ENCODE peak calls at places on chromosomes 13 and 19, in ten cellular contexts. K is amniotic stem cell; B is T-helper 17 cell; M is stimulated activated CD4-positive, alpha-beta T cell treated with anti-CD3 and anti-CD28 coated beads, Interleukin-12 subunit alpha, Interleukin-12 subunit beta, amount 100 ng/mL, for 4 hours; U is foreskin fibroblast; S is GM20000; D is endothelial cell; N is substantia nigra; Z is NCI-H1694; X is tibial artery. W is an unnamed sample.

GRCh38 chr13:40483601-40484000 is 182.8 kb downstream of the FOXO1 start:
- DNase-seq in D (no peak), B (no peak), X (no peak), N (no peak), U (no peak), K (no peak), M (no peak), Z (peak; percentile 70), S (no peak), W (no peak)

GRCh38 chr13:113493315-113493951 is 2.9 kb upstream of the DCUN1D2 start:
- DNase-seq in N (no peak), M (no peak), D (no peak), S (peak; percentile 58), U (peak; percentile 88), B (no peak), Z (no peak), X (no peak), K (peak; percentile 86), W (peak; percentile 72)

GRCh38 chr19:35528218-35529038 is at the start of gene SBSN:
- DNase-seq in X (no peak), B (no peak), M (no peak), S (no peak), N (no peak), U (peak; percentile 85), D (no peak), K (peak; percentile 10), Z (no peak), W (peak; percentile 84)

GRCh38 chr13:77544765-77545316 is 9.3 kb downstream of the SCEL start:
- DNase-seq in B (no peak), K (no peak), U (no peak), N (no peak), Z (no peak), X (no peak), D (no peak), M (no peak), S (no peak), W (no peak)

GRCh38 chr19:45947926-45948325 is 25.7 kb downstream of the NOVA2 start:
- DNase-seq in B (no peak), M (no peak), Z (no peak), X (no peak), K (no peak), N (no peak), U (peak; percentile 9), D (no peak), S (no peak), W (peak; percentile 42)

GRCh38 chr19:10412257-10412977 is 7.9 kb upstream of the PDE4A start:
- DNase-seq in B (no peak), X (no peak), U (no peak), Z (no peak), M (no peak), K (no peak), N (no peak), D (no peak), S (no peak), W (no peak)

GRCh38 chr19:51697169-51697776 is 4.1 kb downstream of the SPACA6 start:
- DNase-seq in M (no peak), X (no peak), U (no peak), B (no peak), S (peak; percentile 6), D (no peak), N (no peak), K (no peak), Z (no peak), W (no peak)

GRCh38 chr13:108947551-108948030 is 318.2 kb downstream of the MYO16 start:
- DNase-seq in B (no peak), N (no peak), Z (no peak), S (no peak), X (peak; percentile 72), K (no peak), U (peak; percentile 79), M (no peak), D (no peak), W (peak; percentile 58)

W was measured in AG08395.